ENCODE peak calls at places on chromosome 1, in five cellular contexts. X is fibroblast of lung, N is RWPE1, P is Panc1, W is heart left ventricle. U is an unnamed sample.

GRCh38 chr1:10958614-10959013 is 53.8 kb upstream of the TARDBP start:
- DNase-seq in X (no peak), N (no peak), P (no peak), W (no peak), U (no peak)

GRCh38 chr1:33572387-33572786 is 99.9 kb downstream of the ZSCAN20 start:
- DNase-seq in X (no peak), N (no peak), P (no peak), W (peak), U (no peak)

GRCh38 chr1:50236656-50237055 is 127.9 kb downstream of the ELAVL4 start:
- DNase-seq in X (no peak), N (no peak), P (no peak), W (no peak), U (no peak)

GRCh38 chr1:161307230-161307768 is 2.5 kb downstream of the MPZ start:
- DNase-seq in X (peak), N (no peak), P (no peak), W (no peak), U (no peak)

GRCh38 chr1:73832276-73832825 is 365.6 kb downstream of the LRRIQ3 start:
- DNase-seq in X (no peak), N (no peak), P (no peak), W (no peak), U (no peak)

GRCh38 chr1:185045793-185046441 is 559 bp downstream of the RNF2 start:
- DNase-seq in X (peak), N (peak), P (no peak), W (peak), U (no peak)

GRCh38 chr1:64421377-64421776 is 48.6 kb upstream of the CACHD1 start:
- DNase-seq in X (no peak), N (no peak), P (no peak), W (no peak), U (no peak)

GRCh38 chr1:183850852-183851251 is 45.9 kb downstream of the RGL1 start:
- DNase-seq in X (no peak), N (no peak), P (no peak), W (no peak), U (no peak)

GRCh38 chr1:205199090-205199930 is 12.2 kb downstream of the DSTYK start:
- DNase-seq in X (no peak), N (no peak), P (no peak), W (no peak), U (no peak)

GRCh38 chr1:14686701-14687100 is 88.2 kb downstream of the KAZN start:
- DNase-seq in X (no peak), N (no peak), P (no peak), W (no peak), U (no peak)

GRCh38 chr1:231600461-231600976 is 26.1 kb upstream of the DISC1 start:
- DNase-seq in X (peak), N (no peak), P (no peak), W (no peak), U (no peak)
- H3K27ac ChIP-seq in X (no peak), N (no peak), P (no peak), W (peak), U (no peak)

GRCh38 chr1:182803846-182804245 is 14.3 kb downstream of the NPL start:
- DNase-seq in X (no peak), N (peak), P (no peak), W (no peak), U (no peak)

GRCh38 chr1:182806015-182806678 is 16.6 kb downstream of the NPL start:
- DNase-seq in X (no peak), N (no peak), P (no peak), W (no peak), U (no peak)

GRCh38 chr1:182807907-182808306 is 18.3 kb downstream of the NPL start:
- DNase-seq in X (no peak), N (no peak), P (no peak), W (no peak), U (no peak)

GRCh38 chr1:182811975-182812727 is 22.6 kb downstream of the NPL start:
- DNase-seq in X (no peak), N (no peak), P (no peak), W (no peak), U (no peak)

DNA sequence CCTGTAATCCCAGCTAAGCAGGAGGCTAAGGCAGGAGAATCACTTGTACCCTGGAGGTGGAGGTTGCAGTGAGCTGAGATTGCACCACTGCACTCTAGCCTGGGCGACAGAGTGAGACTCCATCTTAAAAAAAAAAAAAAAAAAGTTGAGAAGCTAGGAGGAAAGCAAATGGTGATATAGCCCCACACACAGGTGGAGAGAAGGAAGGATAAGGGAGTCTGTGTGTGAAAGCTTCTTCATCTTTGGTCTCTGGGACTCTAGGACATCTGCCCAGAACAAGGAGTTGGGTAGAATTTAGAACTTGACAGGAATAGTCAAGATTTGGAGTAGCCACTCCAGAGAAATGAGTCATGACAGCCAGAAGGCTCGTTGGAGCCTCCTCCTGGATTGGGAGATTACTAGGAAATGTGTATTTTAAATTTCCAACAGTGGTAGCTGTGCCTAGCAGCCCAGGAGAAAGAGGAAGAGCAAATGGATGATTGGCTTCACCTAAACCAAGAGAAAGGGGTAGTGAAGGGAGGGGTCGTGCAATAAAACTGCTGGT is 19.9 kb downstream of the NPL start:
- DNase-seq in X (no peak), N (no peak), P (no peak), W (no peak), U (no peak)
- TF ChIP-seq CTCF in X (no peak), N (no peak), P (peak), W (no peak), U (no peak)

GRCh38 chr1:3030663-3031381 is 9.6 kb downstream of the ACTRT2 start:
- DNase-seq in X (no peak), N (no peak), P (no peak), W (peak), U (no peak)
- H3K27ac ChIP-seq in X (no peak), N (no peak), P (no peak), W (no peak), U (no peak)

GRCh38 chr1:8879348-8880067 is 1.0 kb upstream of the ENO1 start:
- DNase-seq in X (no peak), N (no peak), P (no peak), W (no peak), U (no peak)
- TF ChIP-seq CTCF in X (no peak), N (no peak), P (no peak), W (peak), U (peak)

DNA sequence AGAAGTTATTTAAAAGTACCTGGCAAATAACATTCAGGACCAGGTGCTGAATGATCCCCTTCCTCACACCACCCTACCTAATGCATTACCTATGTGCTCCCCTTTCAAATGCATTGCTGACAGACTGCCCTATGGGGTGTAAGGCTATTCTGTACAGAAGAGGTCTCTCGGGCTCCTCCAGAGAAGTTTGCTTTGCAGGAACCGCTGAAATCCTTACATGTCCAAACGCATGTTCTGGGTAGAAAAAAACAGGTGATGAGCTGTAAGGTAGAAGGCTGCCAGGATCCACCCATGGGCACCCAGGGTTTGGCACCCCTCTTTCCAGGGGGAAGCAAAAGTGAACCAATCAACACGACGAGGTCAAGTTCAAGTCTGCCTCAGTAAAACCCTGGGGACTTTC is 58.3 kb upstream of the TARBP1 start:
- DNase-seq in X (no peak), N (no peak), P (no peak), W (no peak), U (no peak)
- H3K27ac ChIP-seq in X (no peak), N (peak), P (no peak), W (peak), U (peak)

GRCh38 chr1:29591601-29592260 is 355.4 kb downstream of the PTPRU start:
- DNase-seq in X (no peak), N (no peak), P (no peak), W (no peak), U (no peak)
- TF ChIP-seq CTCF in X (no peak), N (no peak), P (no peak), W (no peak), U (no peak)

GRCh38 chr1:91007092-91007491 is 14.7 kb downstream of the ZNF644 start:
- DNase-seq in X (no peak), N (no peak), P (no peak), W (no peak), U (no peak)

GRCh38 chr1:91005285-91005684 is 16.6 kb downstream of the ZNF644 start:
- DNase-seq in X (no peak), N (no peak), P (no peak), W (no peak), U (no peak)

GRCh38 chr1:91006113-91006908 is 15.5 kb downstream of the ZNF644 start:
- DNase-seq in X (no peak), N (no peak), P (no peak), W (no peak), U (no peak)

GRCh38 chr1:91004145-91004544 is 17.7 kb downstream of the ZNF644 start:
- DNase-seq in X (no peak), N (no peak), P (no peak), W (no peak), U (no peak)

GRCh38 chr1:91007827-91008226 is 14.0 kb downstream of the ZNF644 start:
- DNase-seq in X (no peak), N (no peak), P (no peak), W (no peak), U (no peak)
- H3K27ac ChIP-seq in X (no peak), N (no peak), P (no peak), W (no peak), U (no peak)

DNA sequence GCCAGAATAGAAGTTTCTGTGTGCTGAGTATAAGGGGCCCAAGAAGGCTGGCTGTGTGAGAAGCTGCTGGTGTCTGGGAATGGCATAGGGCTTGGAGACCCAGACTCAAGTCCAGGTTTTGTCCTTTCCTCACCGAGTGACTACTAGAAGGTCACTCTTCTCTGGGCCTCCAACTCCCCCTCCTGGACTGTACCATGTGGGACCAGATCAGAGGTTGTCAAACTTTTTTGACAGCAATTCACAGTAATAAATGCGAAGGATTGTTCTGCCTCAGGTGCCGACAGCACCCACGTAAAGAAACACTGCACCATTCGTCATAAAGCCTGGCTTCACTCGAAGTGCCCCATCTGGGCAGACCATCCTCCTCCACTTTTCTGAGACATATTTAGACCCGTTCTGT is 29.0 kb downstream of the PKP1 start:
- DNase-seq in X (no peak), N (no peak), P (no peak), W (no peak), U (no peak)
- TF ChIP-seq CTCF in X (no peak), N (no peak), P (no peak), W (no peak), U (no peak)